ENCODE peak calls at places on chromosomes 5 and 9, in six cellular contexts. One of them, this sample, is unnamed.

GRCh38 chr5:147939431-147940114 is 33.2 kb upstream of the C5orf46 start:
- DNase-seq in brain microvascular endothelial cell: no peak
- DNase-seq in iPS DF 19.7: no peak
- DNase-seq in fibroblast of the aortic adventitia: no peak
- DNase-seq in activated T-cell treated with anti-CD3 and anti-CD28 coated beads for 24 hours: no peak
- DNase-seq in OCI-LY7: no peak
- DNase-seq in this sample: no peak

GRCh38 chr5:140025736-140026135 is 17.4 kb downstream of the NRG2 start:
- DNase-seq in fibroblast of the aortic adventitia: no peak
- DNase-seq in brain microvascular endothelial cell: no peak
- DNase-seq in activated T-cell treated with anti-CD3 and anti-CD28 coated beads for 24 hours: no peak
- DNase-seq in OCI-LY7: no peak
- DNase-seq in iPS DF 19.7: no peak
- DNase-seq in this sample: no peak

GRCh38 chr5:120677481-120677880 is 213.4 kb downstream of the PRR16 start:
- DNase-seq in OCI-LY7: no peak
- DNase-seq in activated T-cell treated with anti-CD3 and anti-CD28 coated beads for 24 hours: no peak
- DNase-seq in fibroblast of the aortic adventitia: no peak
- DNase-seq in brain microvascular endothelial cell: no peak
- DNase-seq in iPS DF 19.7: no peak
- DNase-seq in this sample: no peak

GRCh38 chr5:33174376-33174775 is 266.4 kb upstream of the TARS1 start:
- DNase-seq in iPS DF 19.7: no peak
- DNase-seq in fibroblast of the aortic adventitia: no peak
- DNase-seq in activated T-cell treated with anti-CD3 and anti-CD28 coated beads for 24 hours: no peak
- DNase-seq in brain microvascular endothelial cell: no peak
- DNase-seq in OCI-LY7: no peak
- DNase-seq in this sample: no peak

GRCh38 chr5:15807861-15808260 is 307.9 kb downstream of the FBXL7 start:
- DNase-seq in activated T-cell treated with anti-CD3 and anti-CD28 coated beads for 24 hours: no peak
- DNase-seq in brain microvascular endothelial cell: peak; percentile 60
- DNase-seq in fibroblast of the aortic adventitia: peak; percentile 66
- DNase-seq in iPS DF 19.7: no peak
- DNase-seq in OCI-LY7: no peak
- DNase-seq in this sample: no peak

GRCh38 chr5:79971156-79971555 is 19.9 kb downstream of the MTX3 start:
- DNase-seq in activated T-cell treated with anti-CD3 and anti-CD28 coated beads for 24 hours: no peak
- DNase-seq in OCI-LY7: no peak
- DNase-seq in iPS DF 19.7: no peak
- DNase-seq in brain microvascular endothelial cell: peak; percentile 47
- DNase-seq in fibroblast of the aortic adventitia: peak; percentile 45
- DNase-seq in this sample: no peak

GRCh38 chr9:114081441-114082016 is 3.4 kb upstream of the AMBP start:
- DNase-seq in OCI-LY7: no peak
- DNase-seq in activated T-cell treated with anti-CD3 and anti-CD28 coated beads for 24 hours: no peak
- DNase-seq in brain microvascular endothelial cell: no peak
- DNase-seq in iPS DF 19.7: no peak
- DNase-seq in fibroblast of the aortic adventitia: no peak
- DNase-seq in this sample: no peak

GRCh38 chr5:112174959-112175594 is 244.0 kb downstream of the EPB41L4A start:
- DNase-seq in activated T-cell treated with anti-CD3 and anti-CD28 coated beads for 24 hours: no peak
- DNase-seq in fibroblast of the aortic adventitia: peak; percentile 65
- DNase-seq in brain microvascular endothelial cell: peak; percentile 29
- DNase-seq in iPS DF 19.7: no peak
- DNase-seq in OCI-LY7: peak; percentile 81
- DNase-seq in this sample: no peak

GRCh38 chr9:123982535-123982934 is 29.0 kb upstream of the LHX2 start:
- DNase-seq in iPS DF 19.7: no peak
- DNase-seq in brain microvascular endothelial cell: no peak
- DNase-seq in OCI-LY7: no peak
- DNase-seq in activated T-cell treated with anti-CD3 and anti-CD28 coated beads for 24 hours: no peak
- DNase-seq in fibroblast of the aortic adventitia: no peak
- DNase-seq in this sample: no peak

GRCh38 chr5:68398146-68398812 is 182.7 kb downstream of the PIK3R1 start:
- DNase-seq in activated T-cell treated with anti-CD3 and anti-CD28 coated beads for 24 hours: no peak
- DNase-seq in OCI-LY7: no peak
- DNase-seq in brain microvascular endothelial cell: no peak
- DNase-seq in iPS DF 19.7: no peak
- DNase-seq in fibroblast of the aortic adventitia: no peak
- DNase-seq in this sample: no peak

GRCh38 chr5:129410488-129410887 is 49.6 kb upstream of the ADAMTS19 start:
- DNase-seq in iPS DF 19.7: peak; percentile 30
- DNase-seq in brain microvascular endothelial cell: no peak
- DNase-seq in activated T-cell treated with anti-CD3 and anti-CD28 coated beads for 24 hours: no peak
- DNase-seq in fibroblast of the aortic adventitia: no peak
- DNase-seq in OCI-LY7: no peak
- DNase-seq in this sample: no peak

GRCh38 chr9:90979614-90980013 is 178.0 kb downstream of the SYK start:
- DNase-seq in iPS DF 19.7: no peak
- DNase-seq in brain microvascular endothelial cell: no peak
- DNase-seq in activated T-cell treated with anti-CD3 and anti-CD28 coated beads for 24 hours: no peak
- DNase-seq in OCI-LY7: no peak
- DNase-seq in fibroblast of the aortic adventitia: no peak
- DNase-seq in this sample: no peak

GRCh38 chr5:18281947-18282557 is 647.8 kb downstream of the TAF11L14 start:
- DNase-seq in activated T-cell treated with anti-CD3 and anti-CD28 coated beads for 24 hours: no peak
- DNase-seq in iPS DF 19.7: no peak
- DNase-seq in brain microvascular endothelial cell: peak; percentile 27
- DNase-seq in OCI-LY7: peak; percentile 25
- DNase-seq in fibroblast of the aortic adventitia: peak; percentile 73
- DNase-seq in this sample: peak; percentile 9

GRCh38 chr5:151772868-151773561 is 1.3 kb downstream of the G3BP1 start:
- DNase-seq in activated T-cell treated with anti-CD3 and anti-CD28 coated beads for 24 hours: no peak
- DNase-seq in OCI-LY7: no peak
- DNase-seq in iPS DF 19.7: no peak
- DNase-seq in fibroblast of the aortic adventitia: peak; percentile 37
- DNase-seq in brain microvascular endothelial cell: no peak
- DNase-seq in this sample: no peak

GRCh38 chr5:3364941-3365340 is 230.7 kb upstream of the IRX1 start:
- DNase-seq in OCI-LY7: peak; percentile 14
- DNase-seq in iPS DF 19.7: no peak
- DNase-seq in activated T-cell treated with anti-CD3 and anti-CD28 coated beads for 24 hours: no peak
- DNase-seq in brain microvascular endothelial cell: no peak
- DNase-seq in fibroblast of the aortic adventitia: no peak
- DNase-seq in this sample: no peak

GRCh38 chr5:150487199-150488061 is 20.5 kb upstream of the NDST1 start:
- DNase-seq in fibroblast of the aortic adventitia: peak; percentile 53
- DNase-seq in activated T-cell treated with anti-CD3 and anti-CD28 coated beads for 24 hours: no peak
- DNase-seq in iPS DF 19.7: no peak
- DNase-seq in OCI-LY7: peak; percentile 79
- DNase-seq in brain microvascular endothelial cell: no peak
- DNase-seq in this sample: no peak

This sample was measured in AG04449.